ENCODE peak calls at places on chromosomes 3 and 15, in six cellular contexts. E is Peyer's patch, K is body of pancreas, I is stomach, V is bronchial epithelial cell, U is progenitor cell of endocrine pancreas. M is an unnamed sample.

GRCh38 chr15:90062023-90062728 is 40.1 kb downstream of the IDH2 start:
- DNase-seq in E (peak), K (peak), I (peak), V (peak), U (no peak), M (peak)

GRCh38 chr3:176514297-176514696 is 683.0 kb downstream of the TBL1XR1 start:
- DNase-seq in E (no peak), K (no peak), I (no peak), V (peak), U (no peak), M (peak)

GRCh38 chr3:127450331-127450730 is 140.2 kb downstream of the TPRA1 start:
- DNase-seq in E (peak), K (no peak), I (peak), V (no peak), U (no peak), M (no peak)

GRCh38 chr3:65873028-65873427 is 165.7 kb downstream of the MAGI1 start:
- DNase-seq in E (no peak), K (peak), I (no peak), V (no peak), U (no peak), M (peak)

GRCh38 chr15:67523337-67523736 is 2.4 kb downstream of the C15orf61 start:
- DNase-seq in E (no peak), K (no peak), I (no peak), V (no peak), U (no peak), M (no peak)

GRCh38 chr3:22399566-22399965 is 648.6 kb upstream of the ZNF385D start:
- DNase-seq in E (no peak), K (no peak), I (no peak), V (no peak), U (no peak), M (no peak)

GRCh38 chr3:88031543-88032148 is 27.2 kb downstream of the CGGBP1 start:
- DNase-seq in E (no peak), K (peak), I (no peak), V (peak), U (no peak), M (peak)

GRCh38 chr15:69478259-69478687 is 25.7 kb downstream of the RPLP1 start:
- DNase-seq in E (peak), K (peak), I (peak), V (no peak), U (peak), M (peak)

GRCh38 chr3:136311971-136312370 is 61.8 kb downstream of the PCCB start:
- DNase-seq in E (no peak), K (no peak), I (no peak), V (peak), U (no peak), M (peak)

GRCh38 chr3:128767351-128767750 is 41.4 kb downstream of the RAB7A start:
- DNase-seq in E (no peak), K (no peak), I (no peak), V (no peak), U (no peak), M (peak)

GRCh38 chr3:167913218-167913902 is 177.8 kb downstream of the SERPINI1 start:
- DNase-seq in E (no peak), K (peak), I (no peak), V (peak), U (no peak), M (peak)
- TF ChIP-seq CTCF in E (no peak), K (no peak), I (no peak), V (no peak), U (peak), M (peak)

DNA sequence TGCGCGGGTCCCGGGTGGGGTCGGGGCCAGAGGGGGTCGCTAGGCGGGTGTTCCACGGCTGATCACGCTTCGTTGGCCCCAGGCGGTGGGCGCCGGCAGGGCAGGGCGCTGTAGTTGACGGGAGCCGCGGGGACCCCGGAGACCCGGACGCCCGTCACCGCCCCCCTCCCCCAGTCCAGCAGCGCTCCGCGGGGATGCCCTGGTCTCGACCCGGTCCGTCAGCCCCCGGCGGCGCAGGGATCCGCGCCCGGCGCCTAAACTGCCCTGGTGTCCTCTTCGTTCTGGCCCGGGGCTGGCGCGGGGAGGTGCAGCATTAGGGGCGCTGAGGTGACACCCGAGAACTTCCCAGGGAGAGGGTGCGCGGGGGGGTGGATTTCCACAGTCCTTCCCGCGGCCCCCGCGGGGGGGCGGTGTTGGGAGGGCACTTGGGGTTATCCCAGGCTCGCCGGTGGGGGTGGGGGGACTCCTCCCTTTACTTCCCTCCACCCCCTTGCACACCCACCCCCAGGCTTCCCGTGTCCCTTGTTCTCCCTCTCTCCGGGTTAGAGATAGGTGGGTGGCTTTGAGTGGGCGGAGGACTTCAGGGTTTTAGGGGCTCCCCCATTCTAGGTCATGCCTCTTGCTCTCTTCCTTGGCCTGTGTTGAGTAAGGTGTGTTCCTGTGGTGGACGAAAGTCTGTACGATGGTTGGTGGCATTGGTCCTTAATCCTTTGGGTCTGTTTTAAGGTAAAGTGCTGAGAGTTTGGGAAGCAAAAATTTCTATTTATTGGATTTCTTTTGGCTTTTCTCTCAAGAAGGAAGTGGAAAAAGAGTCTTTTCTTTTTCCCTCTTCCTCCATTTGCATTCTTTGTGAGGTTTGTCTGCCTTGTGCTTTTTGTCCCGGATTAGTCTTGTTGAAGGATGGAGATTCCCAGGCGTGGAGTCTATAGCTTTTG is 672 bp downstream of the SKIL start:
- DNase-seq in E (peak), K (peak), I (peak), V (peak), U (peak), M (peak)
- TF ChIP-seq CTCF in E (peak), K (peak), I (no peak), V (peak), U (peak), M (peak)

DNA sequence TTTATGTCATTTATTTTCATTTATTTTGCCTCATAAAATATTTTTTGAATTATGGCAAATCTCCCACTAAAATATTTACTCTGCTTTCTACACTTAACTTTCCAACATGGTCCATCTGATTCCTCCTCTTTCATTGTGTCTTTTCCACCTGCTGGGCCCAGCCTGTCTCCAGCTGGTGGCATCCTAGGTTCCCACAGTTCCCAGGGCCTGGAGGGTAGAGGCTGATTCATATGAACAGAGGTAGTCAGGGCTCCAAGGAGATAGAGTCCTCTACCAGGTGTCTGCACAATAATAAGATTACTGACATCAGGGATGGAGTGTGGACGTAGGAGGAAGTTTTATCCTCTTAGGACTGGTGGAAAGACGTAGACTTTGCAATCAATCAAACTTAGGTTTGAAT is 14.3 kb downstream of the ZBTB38 start:
- DNase-seq in E (no peak), K (no peak), I (no peak), V (no peak), U (no peak), M (no peak)
- TF ChIP-seq CTCF in E (no peak), K (no peak), I (no peak), V (no peak), U (no peak), M (no peak)

DNA sequence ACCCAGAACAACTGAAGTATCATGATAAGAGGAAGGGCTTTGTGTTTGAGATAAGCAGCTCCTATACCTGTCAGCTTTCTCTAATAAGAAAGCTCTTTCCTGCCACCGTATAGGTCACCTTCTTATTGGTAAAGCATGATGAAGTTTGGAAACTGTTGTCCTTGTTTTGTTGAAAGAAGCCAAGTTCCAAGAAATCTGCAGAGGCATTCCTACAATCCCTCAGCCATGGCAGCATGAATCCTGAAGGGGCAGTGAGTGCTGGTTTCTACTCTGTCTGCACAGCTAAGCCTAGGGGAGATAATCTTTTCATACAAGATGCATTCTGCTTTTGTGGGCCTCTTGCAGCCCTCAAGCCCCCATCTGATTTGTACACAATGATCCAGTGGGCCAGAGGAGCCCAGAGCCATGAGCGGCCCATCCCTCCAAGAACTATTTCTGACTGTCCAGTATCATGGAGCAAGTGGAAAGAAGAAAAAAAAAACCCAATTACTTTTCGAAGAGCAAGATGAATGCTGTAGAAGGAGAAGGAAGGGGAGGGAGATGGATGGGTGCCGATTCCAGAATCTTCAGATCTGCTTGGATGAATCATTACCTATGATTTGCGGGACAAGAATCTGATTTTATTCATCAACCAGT is 1.9 kb upstream of the THBS1 start:
- DNase-seq in E (no peak), K (no peak), I (no peak), V (no peak), U (no peak), M (peak)
- TF ChIP-seq CTCF in E (no peak), K (no peak), I (no peak), V (no peak), U (no peak), M (peak)

DNA sequence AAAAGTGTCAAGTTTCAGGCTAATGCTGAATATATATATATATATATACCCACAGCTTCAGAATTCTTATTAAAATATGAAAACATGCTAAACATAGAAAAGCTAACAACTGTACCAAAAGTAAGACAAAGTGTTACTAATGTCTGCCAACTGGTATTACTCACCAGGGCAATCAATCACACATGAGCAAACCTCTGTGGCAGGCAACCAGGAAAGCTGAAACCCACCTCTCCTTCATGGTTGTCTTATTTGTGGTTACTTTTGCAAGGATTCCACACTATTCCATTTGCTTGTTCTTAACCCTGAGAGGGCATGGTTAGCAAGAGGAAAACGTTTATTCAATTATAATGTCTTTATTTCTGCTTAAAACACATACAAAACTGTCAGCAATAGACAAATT is 512.3 kb upstream of the MDFIC2 start:
- DNase-seq in E (no peak), K (peak), I (no peak), V (peak), U (no peak), M (no peak)
- TF ChIP-seq CTCF in E (no peak), K (no peak), I (no peak), V (no peak), U (no peak), M (no peak)

GRCh38 chr3:48422272-48422671 is 7.6 kb downstream of the PLXNB1 start:
- DNase-seq in E (no peak), K (no peak), I (no peak), V (no peak), U (no peak), M (no peak)
- TF ChIP-seq CTCF in E (no peak), K (no peak), I (no peak), V (no peak), U (peak), M (no peak)

DNA sequence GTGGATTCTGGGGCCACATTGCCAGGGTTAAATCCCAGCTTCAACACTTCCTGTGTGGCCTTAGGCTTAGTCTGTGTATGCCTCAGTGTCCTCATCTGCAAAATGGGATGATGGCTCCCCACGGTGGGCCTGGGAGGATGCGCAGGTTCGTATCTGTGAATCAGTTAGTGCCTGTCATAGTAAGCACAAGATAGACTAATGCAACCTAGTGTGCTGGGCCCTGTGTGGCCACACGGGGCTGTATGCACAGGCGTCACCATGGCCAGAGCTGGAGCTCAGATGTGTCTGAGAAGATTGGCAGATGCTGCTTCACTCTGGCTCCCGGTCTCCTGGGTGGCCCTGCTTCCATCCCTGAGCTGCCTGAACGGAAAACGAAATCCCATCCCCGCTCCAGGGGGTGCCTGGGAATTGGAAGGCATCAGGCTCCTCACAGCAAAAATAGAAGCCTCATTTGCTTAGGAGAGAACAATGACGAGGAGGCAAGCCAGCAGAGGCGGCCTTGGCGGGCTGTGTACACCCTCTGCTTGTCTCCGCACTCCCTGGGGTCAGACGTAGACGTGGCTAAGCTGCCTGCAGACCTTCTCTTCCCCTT is 103.6 kb downstream of the APBA2 start:
- DNase-seq in E (no peak), K (no peak), I (no peak), V (no peak), U (no peak), M (no peak)
- TF ChIP-seq CTCF in E (no peak), K (no peak), I (no peak), V (no peak), U (peak), M (no peak)

GRCh38 chr3:109803274-109803673 is 465.9 kb upstream of the DPPA4 start:
- DNase-seq in E (no peak), K (no peak), I (no peak), V (peak), U (no peak), M (peak)
- TF ChIP-seq CTCF in E (no peak), K (no peak), I (no peak), V (peak), U (peak), M (peak)